ENCODE peak calls at places on chromosome 13, in four cellular contexts. One of them, this sample, is unnamed.

GRCh38 chr13:38752726-38753125 is 65.8 kb downstream of the FREM2 start:
- DNase-seq in SK-N-SH: no peak
- DNase-seq in breast epithelium: no peak
- DNase-seq in ovary: no peak
- DNase-seq in this sample: peak; percentile 23

GRCh38 chr13:110520431-110521295 is 40.9 kb downstream of the RAB20 start:
- DNase-seq in SK-N-SH: no peak
- DNase-seq in breast epithelium: peak; percentile 71
- DNase-seq in ovary: peak; percentile 49
- DNase-seq in this sample: no peak

GRCh38 chr13:20132052-20132634 is 28.7 kb downstream of the GJA3 start:
- DNase-seq in SK-N-SH: no peak
- DNase-seq in breast epithelium: no peak
- DNase-seq in ovary: no peak
- DNase-seq in this sample: no peak

GRCh38 chr13:52127783-52128702 is 830 bp downstream of the NEK5 start:
- DNase-seq in SK-N-SH: peak; percentile 84
- DNase-seq in breast epithelium: peak; percentile 40
- DNase-seq in ovary: peak; percentile 43
- DNase-seq in this sample: peak; percentile 41

GRCh38 chr13:113655358-113656014 is 2.5 kb downstream of the ATP4B start:
- DNase-seq in SK-N-SH: no peak
- DNase-seq in breast epithelium: no peak
- DNase-seq in ovary: peak; percentile 7
- DNase-seq in this sample: no peak

GRCh38 chr13:32284927-32285632 is 30.1 kb downstream of the ZAR1L start:
- DNase-seq in SK-N-SH: no peak
- DNase-seq in breast epithelium: peak; percentile 77
- DNase-seq in ovary: no peak
- DNase-seq in this sample: no peak

GRCh38 chr13:94711561-94712286 is 621 bp downstream of the SOX21 start:
- DNase-seq in SK-N-SH: peak; percentile 54
- DNase-seq in breast epithelium: no peak
- DNase-seq in ovary: no peak
- DNase-seq in this sample: peak; percentile 58

GRCh38 chr13:74920945-74921725 is 560.8 kb downstream of the TBC1D4 start:
- DNase-seq in SK-N-SH: no peak
- DNase-seq in breast epithelium: no peak
- DNase-seq in ovary: no peak
- DNase-seq in this sample: no peak

GRCh38 chr13:105638446-105638845 is 897.0 kb downstream of the EFNB2 start:
- DNase-seq in SK-N-SH: no peak
- DNase-seq in breast epithelium: no peak
- DNase-seq in ovary: no peak
- DNase-seq in this sample: no peak

GRCh38 chr13:59259416-59260000 is 904.2 kb downstream of the DIAPH3 start:
- DNase-seq in SK-N-SH: no peak
- DNase-seq in breast epithelium: no peak
- DNase-seq in ovary: no peak
- DNase-seq in this sample: no peak

GRCh38 chr13:110944121-110944967 is 29.5 kb upstream of the ANKRD10 start:
- DNase-seq in SK-N-SH: peak; percentile 51
- DNase-seq in breast epithelium: no peak
- DNase-seq in ovary: no peak
- DNase-seq in this sample: peak; percentile 41

GRCh38 chr13:111049791-111050538 is 65.1 kb upstream of the ARHGEF7 start:
- DNase-seq in SK-N-SH: peak; percentile 32
- DNase-seq in breast epithelium: no peak
- DNase-seq in ovary: peak; percentile 48
- DNase-seq in this sample: no peak

DNA sequence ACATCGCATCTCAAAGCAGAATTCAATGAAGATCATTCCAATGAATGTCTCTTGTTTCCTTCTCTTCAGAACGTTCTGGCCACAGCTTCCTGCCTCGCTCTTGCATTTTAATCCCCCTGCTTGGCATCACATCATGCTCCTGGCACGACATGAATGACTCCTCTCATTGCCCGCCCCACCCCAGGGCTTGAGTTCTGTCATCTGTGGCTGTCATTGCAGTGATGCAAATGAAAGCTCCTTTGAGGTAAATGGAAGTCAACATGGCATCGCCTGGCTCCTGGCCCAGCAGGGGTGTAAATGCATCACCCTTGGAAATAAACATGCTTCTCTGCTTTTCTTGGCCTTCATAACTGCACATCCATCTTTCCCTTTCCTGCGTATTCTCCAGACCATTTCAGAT is 48.6 kb downstream of the SCEL start:
- DNase-seq in SK-N-SH: no peak
- DNase-seq in breast epithelium: peak; percentile 76
- DNase-seq in ovary: no peak
- DNase-seq in this sample: no peak
- H3K27ac ChIP-seq in SK-N-SH: no peak overlapping the region
- H3K27ac ChIP-seq in breast epithelium: peak overlapping the region; percentile 3
- H3K27ac ChIP-seq in ovary: no peak overlapping the region
- H3K27ac ChIP-seq in this sample: no peak overlapping the region

GRCh38 chr13:25807562-25807961 is 244.3 kb downstream of the SHISA2 start:
- DNase-seq in SK-N-SH: no peak
- DNase-seq in breast epithelium: no peak
- DNase-seq in ovary: no peak
- DNase-seq in this sample: no peak
- H3K27ac ChIP-seq in SK-N-SH: no peak overlapping the region
- H3K27ac ChIP-seq in breast epithelium: no peak overlapping the region
- H3K27ac ChIP-seq in ovary: no peak overlapping the region
- H3K27ac ChIP-seq in this sample: no peak overlapping the region

GRCh38 chr13:99294198-99294597 is 13.0 kb downstream of the GPR183 start:
- DNase-seq in SK-N-SH: no peak
- DNase-seq in breast epithelium: no peak
- DNase-seq in ovary: no peak
- DNase-seq in this sample: no peak
- H3K27ac ChIP-seq in SK-N-SH: no peak overlapping the region
- H3K27ac ChIP-seq in breast epithelium: no peak overlapping the region
- H3K27ac ChIP-seq in ovary: no peak overlapping the region
- H3K27ac ChIP-seq in this sample: no peak overlapping the region

DNA sequence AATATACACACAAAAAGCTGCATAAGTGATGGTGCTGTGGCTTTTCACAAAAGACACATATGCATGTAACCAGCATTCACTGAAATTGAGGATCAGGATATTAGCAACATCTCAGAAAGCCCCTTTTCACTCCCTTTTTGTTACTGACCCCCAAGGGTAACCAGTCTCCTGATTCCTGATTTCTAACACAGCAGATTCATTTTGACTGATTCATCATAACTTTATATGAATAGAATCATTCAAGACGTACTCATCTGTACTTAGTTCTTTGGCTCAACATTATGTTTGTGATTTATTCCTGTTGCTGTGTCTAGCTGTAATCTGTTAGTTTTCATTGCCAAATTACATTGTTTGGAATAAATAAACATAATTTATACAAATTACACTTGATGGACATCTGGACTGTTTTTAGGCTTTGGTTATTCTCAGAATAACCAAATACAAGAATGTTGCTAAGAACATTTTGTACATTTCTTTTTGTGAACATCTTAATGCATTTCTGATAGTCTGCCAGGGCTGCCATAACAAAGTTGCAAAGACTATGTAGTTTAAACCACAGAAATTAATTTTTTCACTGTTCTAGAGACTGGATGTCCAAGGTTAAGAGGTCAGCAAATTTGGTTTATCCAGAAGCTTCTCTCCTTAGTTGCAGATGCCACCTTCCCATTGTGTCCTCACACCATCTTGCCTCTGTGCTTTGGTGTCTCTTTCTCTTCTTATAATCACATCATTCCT is 62.7 kb upstream of the EDNRB start:
- DNase-seq in SK-N-SH: no peak
- DNase-seq in breast epithelium: no peak
- DNase-seq in ovary: no peak
- DNase-seq in this sample: no peak
- H3K27ac ChIP-seq in SK-N-SH: peak overlapping the region; percentile 22
- H3K27ac ChIP-seq in breast epithelium: no peak overlapping the region
- H3K27ac ChIP-seq in ovary: no peak overlapping the region
- H3K27ac ChIP-seq in this sample: no peak overlapping the region

GRCh38 chr13:93603043-93603442 is 376.4 kb downstream of the GPC6 start:
- DNase-seq in SK-N-SH: no peak
- DNase-seq in breast epithelium: no peak
- DNase-seq in ovary: no peak
- DNase-seq in this sample: no peak
- H3K27ac ChIP-seq in SK-N-SH: no peak overlapping the region
- H3K27ac ChIP-seq in breast epithelium: no peak overlapping the region
- H3K27ac ChIP-seq in ovary: no peak overlapping the region
- H3K27ac ChIP-seq in this sample: no peak overlapping the region

DNA sequence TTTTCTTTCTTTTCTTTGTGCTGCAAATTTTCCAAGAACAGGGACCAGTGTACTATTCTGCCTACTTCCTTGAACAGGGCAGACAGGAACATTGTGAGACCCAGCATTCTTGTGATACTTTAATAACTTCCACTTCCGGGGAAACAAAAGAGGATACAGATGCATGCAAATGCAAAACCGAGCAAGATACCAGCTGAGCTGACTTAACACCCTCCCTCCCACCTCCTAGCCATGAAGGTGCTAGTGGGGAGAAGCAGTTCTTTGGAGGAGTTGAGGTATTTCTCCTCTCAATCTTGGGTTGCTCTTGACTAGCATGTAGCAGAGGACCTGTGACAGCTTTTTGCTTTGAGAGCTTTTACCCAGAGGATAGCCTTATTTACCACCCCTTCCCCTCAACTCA is 111.2 kb downstream of the KLF5 start:
- DNase-seq in SK-N-SH: no peak
- DNase-seq in breast epithelium: no peak
- DNase-seq in ovary: no peak
- DNase-seq in this sample: no peak
- H3K27ac ChIP-seq in SK-N-SH: no peak overlapping the region
- H3K27ac ChIP-seq in breast epithelium: peak overlapping the region; percentile 74
- H3K27ac ChIP-seq in ovary: no peak overlapping the region
- H3K27ac ChIP-seq in this sample: no peak overlapping the region

GRCh38 chr13:97496511-97496910 is 62.5 kb downstream of the RAP2A start:
- DNase-seq in SK-N-SH: no peak
- DNase-seq in breast epithelium: no peak
- DNase-seq in ovary: no peak
- DNase-seq in this sample: no peak
- H3K27ac ChIP-seq in SK-N-SH: no peak overlapping the region
- H3K27ac ChIP-seq in breast epithelium: no peak overlapping the region
- H3K27ac ChIP-seq in ovary: no peak overlapping the region
- H3K27ac ChIP-seq in this sample: no peak overlapping the region

GRCh38 chr13:34249546-34249945 is 431.6 kb downstream of the RFC3 start:
- DNase-seq in SK-N-SH: no peak
- DNase-seq in breast epithelium: no peak
- DNase-seq in ovary: no peak
- DNase-seq in this sample: no peak

GRCh38 chr13:34246511-34246910 is 428.6 kb downstream of the RFC3 start:
- DNase-seq in SK-N-SH: no peak
- DNase-seq in breast epithelium: no peak
- DNase-seq in ovary: no peak
- DNase-seq in this sample: no peak

GRCh38 chr13:34243396-34243795 is 425.4 kb downstream of the RFC3 start:
- DNase-seq in SK-N-SH: no peak
- DNase-seq in breast epithelium: no peak
- DNase-seq in ovary: no peak
- DNase-seq in this sample: no peak

GRCh38 chr13:34250151-34250550 is 432.2 kb downstream of the RFC3 start:
- DNase-seq in SK-N-SH: no peak
- DNase-seq in breast epithelium: no peak
- DNase-seq in ovary: no peak
- DNase-seq in this sample: no peak

GRCh38 chr13:34247596-34247995 is 429.6 kb downstream of the RFC3 start:
- DNase-seq in SK-N-SH: no peak
- DNase-seq in breast epithelium: no peak
- DNase-seq in ovary: no peak
- DNase-seq in this sample: no peak
- H3K27ac ChIP-seq in SK-N-SH: no peak overlapping the region
- H3K27ac ChIP-seq in breast epithelium: no peak overlapping the region
- H3K27ac ChIP-seq in ovary: no peak overlapping the region
- H3K27ac ChIP-seq in this sample: no peak overlapping the region

GRCh38 chr13:97946951-97947588 is 6.4 kb upstream of the IPO5 start:
- DNase-seq in SK-N-SH: no peak
- DNase-seq in breast epithelium: no peak
- DNase-seq in ovary: no peak
- DNase-seq in this sample: no peak
- H3K27ac ChIP-seq in SK-N-SH: no peak overlapping the region
- H3K27ac ChIP-seq in breast epithelium: no peak overlapping the region
- H3K27ac ChIP-seq in ovary: no peak overlapping the region
- H3K27ac ChIP-seq in this sample: no peak overlapping the region

GRCh38 chr13:44389003-44389666 is 15.5 kb downstream of the SERP2 start:
- DNase-seq in SK-N-SH: no peak
- DNase-seq in breast epithelium: no peak
- DNase-seq in ovary: no peak
- DNase-seq in this sample: no peak
- H3K27ac ChIP-seq in SK-N-SH: peak overlapping the region; percentile 62
- H3K27ac ChIP-seq in breast epithelium: no peak overlapping the region
- H3K27ac ChIP-seq in ovary: no peak overlapping the region
- H3K27ac ChIP-seq in this sample: no peak overlapping the region

This sample was measured in WERI-Rb-1.